ENCODE peak calls at places on chromosomes 11 and 22, in four cellular contexts. M, O, Y and W are unnamed samples.

GRCh38 chr11:73830261-73830660 is 42.6 kb downstream of the MRPL48 start:
- DNase-seq in M (no peak), O (no peak), Y (no peak), W (no peak)

GRCh38 chr11:17703951-17704350 is 15.4 kb upstream of the MYOD1 start:
- DNase-seq in M (no peak), O (no peak), Y (peak), W (peak)

GRCh38 chr11:14213006-14213405 is 146.0 kb downstream of the RRAS2 start:
- DNase-seq in M (no peak), O (no peak), Y (no peak), W (no peak)

GRCh38 chr11:69445131-69445470 is 36.4 kb upstream of the LINC01488 start:
- DNase-seq in M (no peak), O (no peak), Y (no peak), W (no peak)

GRCh38 chr22:45537734-45538181 is 35.1 kb downstream of the FBLN1 start:
- DNase-seq in M (no peak), O (no peak), Y (no peak), W (peak)

GRCh38 chr22:46777609-46777970 is 15.1 kb downstream of the TBC1D22A start:
- DNase-seq in M (no peak), O (no peak), Y (no peak), W (no peak)

GRCh38 chr22:50271011-50271394 is 823 bp upstream of the MAPK11 start:
- DNase-seq in M (no peak), O (no peak), Y (no peak), W (no peak)

GRCh38 chr11:91790873-91791468 is 433.6 kb upstream of the FAT3 start:
- DNase-seq in M (no peak), O (no peak), Y (peak), W (no peak)

GRCh38 chr22:37740455-37741311 is 43.8 kb downstream of the TRIOBP start:
- DNase-seq in M (no peak), O (no peak), Y (no peak), W (no peak)

GRCh38 chr22:20957691-20958440 is 9.2 kb upstream of the AIFM3 start:
- DNase-seq in M (no peak), O (peak), Y (no peak), W (no peak)

GRCh38 chr11:76748931-76749330 is 34.2 kb upstream of the TSKU start:
- DNase-seq in M (no peak), O (no peak), Y (no peak), W (no peak)

GRCh38 chr11:129317564-129317963 is 58.1 kb upstream of the BARX2 start:
- DNase-seq in M (no peak), O (no peak), Y (no peak), W (no peak)

GRCh38 chr11:2730323-2731284 is 30.8 kb upstream of the KCNQ1OT1 start:
- DNase-seq in M (peak), O (no peak), Y (no peak), W (no peak)

GRCh38 chr11:83070044-83070877 is 1.4 kb downstream of the RAB30 start:
- DNase-seq in M (no peak), O (no peak), Y (peak), W (peak)

GRCh38 chr11:66313321-66314185 is 3.3 kb downstream of the CD248 start:
- DNase-seq in M (peak), O (no peak), Y (no peak), W (peak)
- TF ChIP-seq MAZ in M (no peak), O (no peak), Y (no peak), W (peak)

GRCh38 chr11:125923012-125923579 is 18.8 kb downstream of the DDX25 start:
- DNase-seq in M (peak), O (peak), Y (peak), W (peak)
- TF ChIP-seq CEBPB in M (no peak), O (no peak), Y (no peak), W (no peak)

GRCh38 chr22:42662114-42663021 is 13.2 kb upstream of the CYB5R3 start:
- DNase-seq in M (no peak), O (peak), Y (peak), W (peak)
- TF ChIP-seq MAZ in M (no peak), O (no peak), Y (no peak), W (peak)

GRCh38 chr11:21565283-21565682 is 627.6 kb upstream of the ANO5 start:
- DNase-seq in M (no peak), O (no peak), Y (no peak), W (no peak)
- TF ChIP-seq CEBPB in M (no peak), O (no peak), Y (no peak), W (no peak)

DNA sequence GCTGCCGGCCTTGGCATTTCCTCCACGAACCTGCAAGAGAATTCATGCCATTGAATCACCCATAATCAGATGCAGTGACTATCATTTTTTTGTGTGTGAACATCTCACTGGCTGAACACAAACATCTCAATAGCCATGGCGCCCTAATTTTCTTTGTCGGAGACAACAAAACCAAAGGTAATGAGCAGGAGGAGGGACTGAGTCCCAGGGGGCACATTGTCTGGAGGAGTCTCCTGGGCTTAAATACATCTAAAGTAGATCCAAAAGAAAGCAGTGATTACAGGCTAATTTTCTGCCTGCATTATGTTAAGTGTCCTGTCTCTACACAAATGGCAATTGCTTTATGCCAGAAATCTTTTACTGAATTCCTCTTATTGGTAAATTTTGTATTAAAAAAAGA is 113.5 kb downstream of the NTM start:
- DNase-seq in M (no peak), O (no peak), Y (no peak), W (no peak)
- TF ChIP-seq MAZ in M (no peak), O (no peak), Y (no peak), W (no peak)

DNA sequence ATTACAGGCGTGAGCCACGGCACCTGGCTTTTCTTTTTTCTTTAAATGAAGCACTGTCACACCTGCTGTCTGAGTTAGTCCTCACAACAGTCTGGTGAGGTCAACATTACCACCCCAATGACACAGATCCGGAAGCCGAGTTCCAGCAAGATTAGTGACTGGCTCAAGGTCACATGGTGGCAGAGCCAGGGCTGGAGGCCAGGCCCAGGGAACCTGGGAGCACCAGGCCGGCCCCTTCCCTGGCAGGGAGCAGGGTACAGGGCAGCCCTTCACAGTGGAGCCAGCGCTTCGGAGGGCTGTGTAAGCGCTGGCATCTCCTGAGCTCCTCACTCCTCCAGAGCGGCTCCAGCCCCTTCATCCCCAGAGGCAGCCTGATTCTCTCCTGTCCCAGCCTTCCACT is 118.7 kb downstream of the ST3GAL4 start:
- DNase-seq in M (peak), O (no peak), Y (no peak), W (no peak)
- TF ChIP-seq CEBPB in M (no peak), O (no peak), Y (no peak), W (no peak)

GRCh38 chr11:113141010-113141409 is 173.4 kb upstream of the TTC12 start:
- DNase-seq in M (no peak), O (no peak), Y (no peak), W (no peak)

GRCh38 chr11:113138731-113139130 is 175.7 kb upstream of the TTC12 start:
- DNase-seq in M (no peak), O (no peak), Y (no peak), W (no peak)

GRCh38 chr11:113134605-113135004 is 173.4 kb downstream of the NCAM1 start:
- DNase-seq in M (no peak), O (no peak), Y (no peak), W (no peak)

GRCh38 chr11:113142508-113142907 is 171.9 kb upstream of the TTC12 start:
- DNase-seq in M (no peak), O (no peak), Y (no peak), W (no peak)

DNA sequence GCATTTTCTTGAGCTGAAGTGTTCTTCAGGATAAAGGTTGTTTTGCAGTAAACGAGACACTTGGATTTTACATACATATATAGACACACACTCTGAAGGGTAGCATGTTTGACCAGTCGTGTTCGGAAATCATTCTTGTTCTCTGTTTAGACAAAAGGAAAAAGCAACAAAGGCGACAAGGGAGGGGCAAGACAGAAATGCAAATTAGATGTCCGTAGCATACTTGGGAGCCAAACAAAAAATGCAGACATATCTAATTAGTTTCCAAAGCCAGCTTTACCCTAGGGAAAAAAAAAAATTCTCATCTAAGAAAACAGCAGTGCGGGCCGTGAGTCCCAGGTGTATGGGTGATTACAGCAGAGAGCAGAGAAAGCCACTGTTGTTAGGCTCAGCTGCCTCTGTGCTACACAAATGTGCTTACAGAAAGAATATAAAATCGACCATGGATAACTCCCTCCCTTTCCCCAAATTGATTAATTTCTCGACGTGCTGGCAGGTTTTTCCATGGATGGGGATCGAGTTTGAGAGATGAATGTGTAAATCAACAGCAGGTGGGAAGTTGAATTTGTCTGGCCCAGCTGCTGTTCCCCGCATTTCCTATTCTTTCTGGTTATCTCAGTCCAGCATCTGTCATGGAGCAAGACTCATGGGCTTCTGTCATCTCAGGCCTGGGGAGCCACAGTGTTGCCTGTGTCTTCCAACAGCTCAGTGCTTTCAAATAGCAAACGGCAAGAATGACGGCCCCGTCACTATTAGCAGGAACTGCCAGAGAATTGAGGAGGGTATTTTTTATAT is 176.5 kb upstream of the TTC12 start:
- DNase-seq in M (no peak), O (no peak), Y (peak), W (no peak)
- TF ChIP-seq MAZ in M (no peak), O (no peak), Y (no peak), W (no peak)

GRCh38 chr22:29936186-29936585 is 53.2 kb downstream of the MTMR3 start:
- DNase-seq in M (no peak), O (no peak), Y (no peak), W (no peak)
- TF ChIP-seq CEBPB in M (no peak), O (no peak), Y (no peak), W (no peak)